ENCODE peak calls at places on chromosome 20, in four cellular contexts. L, J, H and N are unnamed samples.

GRCh38 chr20:25327521-25328235 is 63.0 kb downstream of the ABHD12 start:
- DNase-seq in L (no peak), H (no peak), J (no peak), N (no peak)

GRCh38 chr20:14963262-14963663 is 625.9 kb upstream of the FLRT3 start:
- DNase-seq in H (no peak), L (no peak), J (no peak), N (no peak)

GRCh38 chr20:33460711-33461110 is 17.1 kb upstream of the SNTA1 start:
- DNase-seq in L (no peak), H (no peak), J (no peak), N (no peak)

GRCh38 chr20:40728470-40728869 is 39.4 kb upstream of the MAFB start:
- DNase-seq in H (no peak), L (no peak), J (no peak), N (no peak)

GRCh38 chr20:62616728-62617621 is 25.3 kb upstream of the SLCO4A1 start:
- DNase-seq in L (peak; percentile 66), H (peak; percentile 90), J (peak; percentile 21), N (peak; percentile 52)

GRCh38 chr20:56606174-56606945 is 22.7 kb upstream of the TFAP2C start:
- DNase-seq in H (no peak), J (no peak), L (no peak), N (no peak)

GRCh38 chr20:38435555-38435939 is 419 bp upstream of the SNHG17 start:
- DNase-seq in J (no peak), L (no peak), H (no peak), N (no peak)

GRCh38 chr20:3553663-3554062 is 82.8 kb downstream of the ATRN start:
- DNase-seq in J (no peak), L (no peak), H (no peak), N (no peak)

GRCh38 chr20:45701104-45701503 is 734 bp upstream of the WFDC13 start:
- DNase-seq in J (no peak), L (no peak), H (peak; percentile 20), N (no peak)

GRCh38 chr20:34891166-34892062 is 15.0 kb downstream of the ACSS2 start:
- DNase-seq in J (no peak), L (peak; percentile 30), H (peak; percentile 42), N (no peak)